ENCODE peak calls at places on chromosome 6, in ten cellular contexts. O is CD4-positive, alpha-beta T cell; M is AG10803; K is nephron progenitor cell; I is hepatocyte; L is tibial nerve; W is HL-60; N is GM13977; E is body of pancreas; U is cardiac muscle cell. Y is an unnamed sample.

GRCh38 chr6:43310624-43311023 is 2.0 kb upstream of the CRIP3 start:
- DNase-seq in W (peak), N (no peak), U (no peak), K (no peak), L (no peak), M (no peak), O (no peak), E (no peak), I (no peak), Y (no peak)

GRCh38 chr6:170032706-170033309 is 258.1 kb downstream of the DLL1 start:
- DNase-seq in U (no peak), L (no peak), O (no peak), I (no peak), W (no peak), N (no peak), K (no peak), E (peak), M (no peak), Y (no peak)

GRCh38 chr6:10558575-10558974 is 37.4 kb downstream of the GCNT2 start:
- DNase-seq in W (no peak), E (no peak), L (no peak), K (no peak), U (no peak), I (no peak), M (no peak), N (no peak), O (no peak), Y (no peak)

GRCh38 chr6:168192195-168192900 is 113.3 kb upstream of the FRMD1 start:
- DNase-seq in I (no peak), L (no peak), N (no peak), U (no peak), O (no peak), W (no peak), E (no peak), M (no peak), K (no peak), Y (no peak)

GRCh38 chr6:14436593-14436992 is 319.0 kb downstream of the CD83 start:
- DNase-seq in L (no peak), N (no peak), U (no peak), K (no peak), O (no peak), W (no peak), E (no peak), I (no peak), M (no peak), Y (no peak)

GRCh38 chr6:119079288-119079809 is 885 bp upstream of the FAM184A start:
- DNase-seq in E (no peak), W (no peak), O (no peak), U (peak), L (peak), K (no peak), I (peak), N (no peak), M (peak), Y (no peak)

GRCh38 chr6:165891320-165891719 is 228.3 kb upstream of the PDE10A start:
- DNase-seq in O (no peak), I (no peak), L (no peak), E (no peak), M (no peak), W (no peak), U (no peak), K (no peak), N (no peak), Y (no peak)

GRCh38 chr6:44285552-44286284 is 15.5 kb downstream of the TMEM151B start:
- DNase-seq in O (no peak), E (no peak), W (no peak), I (no peak), U (peak), M (no peak), K (peak), N (no peak), L (no peak), Y (no peak)

GRCh38 chr6:109315331-109316129 is 66.7 kb downstream of the CD164 start:
- DNase-seq in I (no peak), M (no peak), N (no peak), W (no peak), U (no peak), K (peak), L (no peak), O (no peak), E (no peak), Y (no peak)

GRCh38 chr6:45415315-45415714 is 37.6 kb upstream of the SUPT3H start:
- DNase-seq in U (peak), E (no peak), W (peak), L (no peak), N (no peak), M (no peak), O (no peak), I (peak), K (no peak), Y (no peak)

GRCh38 chr6:56040271-56040670 is 164.9 kb upstream of the BMP5 start:
- DNase-seq in U (peak), O (no peak), L (no peak), M (peak), K (no peak), W (no peak), I (no peak), E (no peak), N (no peak), Y (no peak)

GRCh38 chr6:20700375-20700774 is 166.1 kb downstream of the CDKAL1 start:
- DNase-seq in I (no peak), L (no peak), M (no peak), O (no peak), W (no peak), K (no peak), N (no peak), E (no peak), U (no peak), Y (no peak)

GRCh38 chr6:82033631-82034211 is 213.8 kb downstream of the IBTK start:
- DNase-seq in K (no peak), E (no peak), N (no peak), W (no peak), U (peak), I (no peak), O (no peak), L (peak), M (peak), Y (no peak)

GRCh38 chr6:148650941-148651540 is 95.8 kb upstream of the UST start:
- DNase-seq in W (no peak), K (no peak), U (peak), M (no peak), O (no peak), N (no peak), I (no peak), L (no peak), E (no peak), Y (no peak)

GRCh38 chr6:100346828-100347227 is 117.9 kb downstream of the SIM1 start:
- DNase-seq in K (no peak), L (no peak), E (no peak), M (peak), N (no peak), I (no peak), W (no peak), O (no peak), U (peak), Y (no peak)

GRCh38 chr6:85680388-85680787 is 37.7 kb upstream of the SYNCRIP start:
- DNase-seq in I (no peak), U (no peak), N (no peak), K (no peak), W (peak), M (no peak), L (no peak), E (no peak), O (no peak), Y (no peak)

GRCh38 chr6:138571585-138572199 is 72.4 kb upstream of the NHSL1 start:
- DNase-seq in O (no peak), M (no peak), I (no peak), E (no peak), L (no peak), K (no peak), W (no peak), N (no peak), U (peak), Y (no peak)

GRCh38 chr6:125944434-125944816 is 12.1 kb upstream of the HINT3 start:
- DNase-seq in K (no peak), U (peak), M (peak), W (peak), O (no peak), I (peak), N (no peak), L (peak), E (peak), Y (no peak)

GRCh38 chr6:8556370-8557018 is 121.1 kb upstream of the SLC35B3 start:
- DNase-seq in E (no peak), K (no peak), I (peak), L (no peak), N (no peak), W (no peak), U (peak), M (peak), O (no peak), Y (no peak)

GRCh38 chr6:153790048-153790447 is 249.0 kb upstream of the OPRM1 start:
- DNase-seq in E (no peak), W (no peak), L (no peak), M (peak), N (no peak), K (no peak), O (no peak), I (peak), U (peak), Y (no peak)
- TF ChIP-seq CTCF in E (no peak), W (no peak), L (no peak), M (no peak), N (no peak), K (no peak), O (no peak), I (peak), U (peak), Y (no peak)

GRCh38 chr6:167044696-167045095 is 45.5 kb downstream of the CEP43 start:
- DNase-seq in M (peak), O (no peak), N (no peak), K (no peak), I (no peak), W (no peak), U (peak), L (no peak), E (no peak), Y (no peak)

GRCh38 chr6:167049275-167049674 is 50.1 kb downstream of the CEP43 start:
- DNase-seq in W (no peak), M (no peak), L (no peak), O (no peak), N (no peak), K (no peak), I (no peak), U (no peak), E (no peak), Y (no peak)

GRCh38 chr6:167047554-167047953 is 48.4 kb downstream of the CEP43 start:
- DNase-seq in K (no peak), N (peak), U (no peak), I (no peak), W (peak), E (no peak), L (no peak), M (no peak), O (peak), Y (peak)

GRCh38 chr6:167045828-167046580 is 46.8 kb downstream of the CEP43 start:
- DNase-seq in L (no peak), W (peak), U (no peak), O (no peak), N (no peak), K (no peak), I (no peak), E (no peak), M (no peak), Y (no peak)

GRCh38 chr6:167046861-167047495 is 47.8 kb downstream of the CEP43 start:
- DNase-seq in K (no peak), M (no peak), N (no peak), E (no peak), W (no peak), O (no peak), L (no peak), U (no peak), I (no peak), Y (no peak)
- TF ChIP-seq CTCF in K (no peak), M (no peak), N (no peak), E (no peak), W (no peak), O (no peak), L (no peak), U (no peak), I (no peak), Y (no peak)

DNA sequence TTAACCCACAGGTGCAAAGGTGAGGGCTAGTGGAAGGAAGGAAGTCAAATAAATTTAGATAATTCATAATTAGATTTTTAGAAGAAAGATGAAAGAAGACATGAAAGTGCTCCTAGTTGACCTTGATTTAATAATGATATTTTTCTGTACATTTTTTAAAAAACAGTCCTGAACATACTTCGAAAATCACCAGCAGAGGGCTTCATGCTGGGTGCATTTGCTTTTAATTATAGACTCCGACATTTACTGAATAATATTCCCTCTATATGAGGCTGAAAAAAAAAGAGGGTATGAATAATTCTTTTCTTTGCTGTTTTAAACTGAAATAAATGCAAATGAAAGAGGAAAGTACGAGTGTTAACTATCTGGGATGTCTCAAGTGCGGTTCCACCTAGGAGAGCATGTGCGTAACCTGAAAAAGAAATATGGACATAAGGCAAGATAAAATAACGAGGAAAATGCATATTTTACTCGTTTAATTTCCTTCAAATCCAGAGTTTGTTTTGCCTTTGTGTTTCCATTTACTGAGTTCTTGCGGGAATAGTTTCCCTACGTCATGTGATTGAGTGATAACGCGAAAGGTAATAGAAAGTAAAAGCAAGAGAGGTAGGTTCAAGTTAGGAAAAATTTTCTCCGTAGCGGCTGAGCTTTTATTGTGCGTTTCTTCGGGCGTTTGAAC is 3.1 kb upstream of the TFAP2B start:
- DNase-seq in E (no peak), M (peak), O (no peak), W (no peak), K (no peak), I (peak), L (no peak), N (no peak), U (peak), Y (no peak)
- TF ChIP-seq CTCF in E (no peak), M (peak), O (no peak), W (peak), K (no peak), I (peak), L (peak), N (peak), U (peak), Y (no peak)

GRCh38 chr6:156878688-156879087 is 101.5 kb downstream of the ARID1B start:
- DNase-seq in E (no peak), N (no peak), K (no peak), L (no peak), U (no peak), I (no peak), O (no peak), W (no peak), M (no peak), Y (no peak)

GRCh38 chr6:156877126-156877863 is 100.1 kb downstream of the ARID1B start:
- DNase-seq in K (no peak), L (peak), O (no peak), M (peak), I (no peak), E (peak), N (no peak), W (no peak), U (no peak), Y (no peak)

GRCh38 chr6:156873654-156874380 is 96.6 kb downstream of the ARID1B start:
- DNase-seq in U (no peak), L (no peak), E (no peak), I (no peak), M (no peak), K (no peak), N (no peak), O (no peak), W (no peak), Y (no peak)

GRCh38 chr6:156875062-156875461 is 97.9 kb downstream of the ARID1B start:
- DNase-seq in L (no peak), W (no peak), M (no peak), I (no peak), K (no peak), E (no peak), U (no peak), O (no peak), N (no peak), Y (no peak)

GRCh38 chr6:156876302-156876701 is 99.1 kb downstream of the ARID1B start:
- DNase-seq in U (no peak), L (no peak), M (no peak), O (no peak), I (no peak), N (no peak), W (no peak), K (no peak), E (peak), Y (no peak)
- TF ChIP-seq CTCF in U (peak), L (no peak), M (peak), O (no peak), I (peak), N (peak), W (no peak), K (no peak), E (no peak), Y (no peak)

GRCh38 chr6:40588480-40588879 is 1.3 kb upstream of the LRFN2 start:
- DNase-seq in E (no peak), M (no peak), K (no peak), I (no peak), L (no peak), O (no peak), U (no peak), N (no peak), W (no peak), Y (no peak)

GRCh38 chr6:40586800-40587201 is 363 bp downstream of the LRFN2 start:
- DNase-seq in E (peak), U (no peak), I (no peak), O (no peak), W (no peak), K (peak), N (no peak), L (no peak), M (no peak), Y (no peak)

GRCh38 chr6:40587240-40588069 is at the start of gene LRFN2:
- DNase-seq in E (peak), M (peak), U (peak), O (peak), L (peak), I (peak), N (peak), K (peak), W (peak), Y (peak)

GRCh38 chr6:40586369-40586768 is 795 bp downstream of the LRFN2 start:
- DNase-seq in W (no peak), N (no peak), M (no peak), L (no peak), I (no peak), U (no peak), E (peak), O (no peak), K (peak), Y (no peak)

DNA sequence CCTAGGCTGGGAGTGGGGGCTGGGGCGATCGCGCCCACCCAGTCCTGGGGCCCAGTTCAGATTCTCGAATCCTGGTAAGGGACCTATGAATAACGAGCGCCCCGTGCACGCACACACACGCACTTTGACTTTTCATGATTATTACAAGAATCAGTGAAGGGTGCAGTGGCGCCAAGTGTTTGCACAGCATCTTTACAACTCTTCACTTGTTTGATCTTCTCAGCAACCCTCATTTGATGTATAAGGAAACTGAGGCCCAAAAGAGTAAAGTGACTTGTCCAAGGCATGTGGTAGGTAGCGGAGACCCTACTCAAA is 863 bp upstream of the LRFN2 start:
- DNase-seq in L (no peak), K (no peak), W (no peak), U (no peak), I (no peak), E (no peak), N (no peak), M (no peak), O (no peak), Y (no peak)
- TF ChIP-seq CTCF in L (no peak), K (no peak), W (no peak), U (no peak), I (peak), E (no peak), N (peak), M (no peak), O (no peak), Y (no peak)

GRCh38 chr6:5394280-5394679 is 133.0 kb downstream of the FARS2 start:
- DNase-seq in N (no peak), O (no peak), L (no peak), E (no peak), M (no peak), W (no peak), K (no peak), U (no peak), I (no peak), Y (no peak)

GRCh38 chr6:5390177-5390576 is 128.9 kb downstream of the FARS2 start:
- DNase-seq in M (no peak), L (no peak), E (no peak), O (no peak), U (no peak), N (no peak), W (no peak), I (no peak), K (no peak), Y (no peak)

GRCh38 chr6:5399391-5399790 is 138.1 kb downstream of the FARS2 start:
- DNase-seq in N (no peak), K (no peak), U (no peak), I (no peak), W (no peak), L (no peak), E (no peak), O (no peak), M (no peak), Y (no peak)

GRCh38 chr6:5398530-5398929 is 137.2 kb downstream of the FARS2 start:
- DNase-seq in M (peak), I (peak), O (no peak), L (no peak), E (no peak), W (peak), U (peak), K (no peak), N (peak), Y (no peak)

DNA sequence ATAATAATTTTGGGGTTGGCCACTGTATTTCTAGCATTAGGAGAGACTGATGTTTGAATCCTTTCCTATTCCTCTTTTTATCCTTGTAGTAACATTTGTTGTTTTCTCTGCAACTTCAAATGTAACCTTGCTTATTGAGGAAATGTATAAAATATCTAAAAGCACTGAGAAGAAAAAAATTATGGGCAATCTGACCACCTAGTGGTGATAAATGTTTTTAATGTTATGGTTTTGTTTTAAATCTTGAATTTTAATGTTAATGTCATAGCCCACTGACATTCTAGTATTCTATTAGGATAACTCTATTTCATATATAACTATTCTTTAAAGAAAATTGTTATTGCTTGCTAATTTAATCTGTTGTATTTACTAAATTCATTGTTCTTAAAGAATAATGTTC is 134.4 kb downstream of the FARS2 start:
- DNase-seq in E (no peak), L (no peak), M (no peak), U (no peak), N (no peak), I (no peak), K (no peak), W (no peak), O (no peak), Y (no peak)
- TF ChIP-seq CTCF in E (no peak), L (no peak), M (no peak), U (peak), N (no peak), I (no peak), K (no peak), W (no peak), O (no peak), Y (no peak)